ENCODE peak calls at places on chromosomes 16 and 17, in ten cellular contexts. R is breast epithelium, Y is stomach, M is transverse colon, P is HepG2, X is K562, Z is HCT116, E is prostate gland, T is GM12891, U is GM12878. S is an unnamed sample.

GRCh38 chr16:81376880-81377279 is 62.1 kb downstream of the GAN start:
- DNase-seq in E (no peak), T (no peak), X (no peak), Z (peak), U (no peak), P (no peak), R (no peak), Y (no peak), M (no peak), S (no peak)

GRCh38 chr16:24419709-24420108 is 119.7 kb upstream of the RBBP6 start:
- DNase-seq in E (no peak), X (no peak), P (no peak), Z (no peak), Y (no peak), T (no peak), R (no peak), U (peak), M (no peak), S (no peak)

GRCh38 chr16:50627419-50627818 is 53.7 kb downstream of the SNX20 start:
- DNase-seq in P (no peak), R (no peak), Z (no peak), M (peak), U (no peak), T (peak), Y (peak), X (no peak), E (peak), S (no peak)

GRCh38 chr16:12120331-12120981 is 143.9 kb downstream of the SNX29 start:
- DNase-seq in Y (no peak), Z (no peak), M (peak), U (no peak), T (no peak), R (no peak), P (no peak), E (no peak), X (no peak), S (no peak)

GRCh38 chr17:82696916-82697807 is 1.3 kb downstream of the RAB40B start:
- DNase-seq in P (no peak), M (no peak), T (no peak), U (no peak), R (no peak), X (no peak), Z (no peak), Y (peak), E (no peak), S (no peak)

GRCh38 chr17:28726396-28726911 is 421 bp upstream of the TLCD1 start:
- DNase-seq in E (peak), Y (peak), P (peak), Z (peak), T (no peak), R (no peak), X (no peak), U (no peak), M (peak), S (peak)

GRCh38 chr17:70183508-70183907 is 14.2 kb downstream of the KCNJ2 start:
- DNase-seq in E (no peak), Z (no peak), X (no peak), U (no peak), R (no peak), M (no peak), T (no peak), Y (no peak), P (no peak), S (no peak)

GRCh38 chr17:81159611-81160265 is 5.6 kb upstream of the PVALEF start:
- DNase-seq in E (no peak), Y (no peak), Z (no peak), R (no peak), U (no peak), X (no peak), M (no peak), P (no peak), T (no peak), S (no peak)

GRCh38 chr16:22677024-22677830 is 136.7 kb upstream of the HS3ST2 start:
- DNase-seq in M (no peak), X (no peak), E (no peak), Z (no peak), R (no peak), P (no peak), T (no peak), U (no peak), Y (no peak), S (no peak)

GRCh38 chr16:57966986-57967385 is 3.9 kb downstream of the CNGB1 start:
- DNase-seq in T (no peak), X (no peak), E (no peak), P (no peak), U (no peak), Z (no peak), M (no peak), R (no peak), Y (no peak), S (no peak)

GRCh38 chr17:80724723-80725388 is 180.2 kb downstream of the RPTOR start:
- DNase-seq in M (no peak), R (no peak), Z (peak), X (no peak), E (no peak), Y (no peak), T (no peak), U (no peak), P (no peak), S (no peak)

GRCh38 chr16:85900031-85900792 is 1.2 kb downstream of the IRF8 start:
- DNase-seq in Y (peak), Z (no peak), R (no peak), T (no peak), X (no peak), M (no peak), U (no peak), E (no peak), P (no peak), S (no peak)

GRCh38 chr16:88936008-88936912 is 40.7 kb downstream of the CBFA2T3 start:
- DNase-seq in Y (no peak), Z (no peak), T (peak), R (no peak), P (peak), U (no peak), E (no peak), M (peak), X (no peak), S (peak)

GRCh38 chr17:79555543-79555942 is 55.3 kb downstream of the RBFOX3 start:
- DNase-seq in X (no peak), R (no peak), T (no peak), Z (no peak), Y (no peak), P (no peak), U (no peak), E (no peak), M (no peak), S (no peak)

GRCh38 chr17:70168979-70169706 is at the start of gene KCNJ2:
- DNase-seq in E (peak), T (peak), P (peak), U (no peak), Z (no peak), R (peak), Y (peak), M (peak), X (peak), S (peak)

GRCh38 chr17:44106801-44107200 is 16.6 kb downstream of the HDAC5 start:
- DNase-seq in Y (no peak), M (no peak), Z (no peak), R (no peak), U (no peak), T (no peak), P (no peak), X (no peak), E (no peak), S (no peak)

GRCh38 chr17:44110011-44110686 is 13.3 kb downstream of the HDAC5 start:
- DNase-seq in T (no peak), E (no peak), R (no peak), Y (no peak), U (no peak), M (no peak), Z (no peak), P (no peak), X (no peak), S (no peak)

GRCh38 chr17:44110823-44111633 is 12.4 kb downstream of the HDAC5 start:
- DNase-seq in P (peak), T (peak), Y (peak), U (peak), R (peak), M (peak), X (peak), E (peak), Z (no peak), S (peak)

GRCh38 chr17:44109312-44109630 is 14.2 kb downstream of the HDAC5 start:
- DNase-seq in U (no peak), E (no peak), P (no peak), T (no peak), Z (no peak), X (no peak), M (no peak), R (no peak), Y (no peak), S (no peak)

GRCh38 chr17:44108440-44109311 is 14.8 kb downstream of the HDAC5 start:
- DNase-seq in M (peak), X (peak), Z (no peak), R (peak), U (no peak), E (peak), T (no peak), Y (peak), P (peak), S (no peak)
- TF ChIP-seq POLR2AphosphoS5 in M (peak), X (no peak), Z (no peak), R (no peak), U (no peak), E (peak), T (no peak), Y (peak), P (peak), S (no peak)

DNA sequence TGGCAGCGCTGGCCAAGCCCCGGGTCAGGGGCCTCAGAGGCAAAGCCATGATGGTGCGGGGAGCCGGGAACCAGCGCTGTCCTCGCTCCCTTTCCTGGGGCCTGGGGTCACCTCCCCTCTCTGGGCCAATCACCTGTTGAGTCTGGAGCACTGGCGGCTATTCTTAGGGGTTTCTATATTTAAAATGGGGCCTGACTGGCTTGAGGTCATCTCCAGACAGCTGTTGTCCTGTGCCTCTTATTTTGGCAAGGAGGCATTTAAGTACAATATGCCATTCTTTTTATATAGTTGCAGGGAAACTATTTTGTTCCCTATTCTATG is at the start of gene COX6A2:
- DNase-seq in M (no peak), Z (no peak), T (no peak), Y (no peak), U (no peak), E (no peak), P (no peak), X (no peak), R (no peak), S (no peak)
- TF ChIP-seq POLR2A in M (no peak), Z (no peak), T (no peak), Y (no peak), U (no peak), E (no peak), P (no peak), X (no peak), R (no peak), S (no peak)

GRCh38 chr17:9750488-9750887 is 40.9 kb downstream of the DHRS7C start:
- DNase-seq in E (no peak), P (no peak), T (no peak), X (no peak), R (no peak), U (no peak), Y (no peak), M (no peak), Z (no peak), S (no peak)
- TF ChIP-seq POLR2AphosphoS5 in E (no peak), P (no peak), T (no peak), X (no peak), R (no peak), U (no peak), Y (no peak), M (no peak), Z (no peak), S (no peak)

GRCh38 chr17:50151041-50151936 is 812 bp upstream of the PPP1R9B start:
- DNase-seq in M (peak), E (peak), U (peak), R (peak), T (peak), Z (peak), X (peak), Y (peak), P (peak), S (peak)
- TF ChIP-seq POLR2A in M (no peak), E (peak), U (peak), R (no peak), T (peak), Z (peak), X (peak), Y (no peak), P (peak), S (no peak)

DNA sequence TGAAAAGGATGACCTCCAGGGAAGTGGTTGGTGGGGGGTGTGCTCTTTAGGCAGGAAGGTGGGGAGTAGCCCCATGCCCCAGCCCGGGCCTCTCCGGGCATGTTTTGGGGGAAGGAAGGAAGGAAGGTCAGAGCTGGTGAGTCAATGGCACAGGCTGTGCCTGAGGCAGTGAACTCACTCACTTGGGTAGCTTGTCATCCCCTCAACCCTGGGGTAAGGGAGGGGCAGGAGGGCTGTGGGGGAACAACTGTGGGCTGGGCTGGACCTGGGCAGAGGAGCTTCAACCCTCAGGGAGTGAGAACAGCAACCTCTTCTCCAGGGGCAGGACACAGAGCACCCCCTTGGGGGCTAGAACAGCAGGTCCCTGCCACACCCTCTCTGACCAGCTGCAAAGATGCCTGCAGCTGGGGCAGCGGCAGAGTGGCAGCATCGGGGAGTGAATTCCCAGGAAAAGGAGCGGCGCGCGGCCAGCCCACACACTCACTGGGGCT is 6.3 kb downstream of the CSF3 start:
- DNase-seq in E (no peak), R (peak), Z (no peak), P (no peak), X (no peak), T (no peak), M (no peak), Y (no peak), U (no peak), S (peak)
- TF ChIP-seq POLR2AphosphoS5 in E (no peak), R (no peak), Z (no peak), P (no peak), X (no peak), T (no peak), M (no peak), Y (no peak), U (no peak), S (no peak)

GRCh38 chr16:67108489-67108888 is 1.3 kb upstream of the PHAF1 start:
- DNase-seq in Z (no peak), M (no peak), X (no peak), Y (no peak), R (no peak), T (no peak), P (no peak), E (no peak), U (no peak), S (no peak)

GRCh38 chr16:67108931-67109406 is 772 bp upstream of the PHAF1 start:
- DNase-seq in P (no peak), T (no peak), U (no peak), R (no peak), Z (no peak), E (peak), Y (no peak), M (no peak), X (no peak), S (no peak)

GRCh38 chr16:67110136-67110847 is 551 bp downstream of the PHAF1 start:
- DNase-seq in T (no peak), R (no peak), X (no peak), Z (no peak), M (no peak), U (no peak), E (no peak), P (no peak), Y (no peak), S (no peak)

GRCh38 chr16:67111951-67112444 is 2.3 kb downstream of the PHAF1 start:
- DNase-seq in X (no peak), P (no peak), T (no peak), Y (no peak), Z (no peak), M (no peak), E (no peak), R (no peak), U (no peak), S (no peak)

GRCh38 chr16:67109407-67110135 is at the start of gene PHAF1:
- DNase-seq in E (peak), M (peak), P (peak), Y (peak), Z (peak), X (peak), R (peak), T (peak), U (peak), S (peak)
- TF ChIP-seq POLR2A in E (peak), M (peak), P (peak), Y (no peak), Z (peak), X (peak), R (peak), T (no peak), U (peak), S (peak)